ENCODE peak calls at places on chromosome 2, in eight cellular contexts. One of them, this sample, is unnamed.

GRCh38 chr2:99066075-99066557 is 75.4 kb upstream of the C2orf15 start:
- DNase-seq in cardiac fibroblast: peak; percentile 60
- DNase-seq in skeletal muscle cell: no peak
- DNase-seq in cardiac muscle cell: peak; percentile 52
- DNase-seq in fibroblast of pulmonary artery: peak; percentile 61
- DNase-seq in T-cell: no peak
- DNase-seq in C1 segment of cervical spinal cord: no peak
- DNase-seq in mesenteric fat pad: no peak
- DNase-seq in this sample: peak; percentile 52

GRCh38 chr2:86468162-86469033 is 27.2 kb downstream of the KDM3A start:
- DNase-seq in cardiac muscle cell: no peak
- DNase-seq in mesenteric fat pad: no peak
- DNase-seq in fibroblast of pulmonary artery: no peak
- DNase-seq in skeletal muscle cell: no peak
- DNase-seq in cardiac fibroblast: no peak
- DNase-seq in C1 segment of cervical spinal cord: no peak
- DNase-seq in T-cell: no peak
- DNase-seq in this sample: no peak

GRCh38 chr2:151619337-151619989 is 114.8 kb downstream of the NEB start:
- DNase-seq in mesenteric fat pad: no peak
- DNase-seq in cardiac muscle cell: peak; percentile 50
- DNase-seq in T-cell: no peak
- DNase-seq in C1 segment of cervical spinal cord: no peak
- DNase-seq in cardiac fibroblast: peak; percentile 22
- DNase-seq in skeletal muscle cell: no peak
- DNase-seq in fibroblast of pulmonary artery: peak; percentile 35
- DNase-seq in this sample: no peak

GRCh38 chr2:67399831-67400489 is 2.8 kb downstream of the ETAA1 start:
- DNase-seq in fibroblast of pulmonary artery: peak; percentile 58
- DNase-seq in T-cell: no peak
- DNase-seq in cardiac fibroblast: peak; percentile 58
- DNase-seq in mesenteric fat pad: no peak
- DNase-seq in skeletal muscle cell: no peak
- DNase-seq in C1 segment of cervical spinal cord: no peak
- DNase-seq in cardiac muscle cell: peak; percentile 64
- DNase-seq in this sample: no peak

GRCh38 chr2:142380372-142380771 is 249.6 kb upstream of the LRP1B start:
- DNase-seq in fibroblast of pulmonary artery: no peak
- DNase-seq in skeletal muscle cell: no peak
- DNase-seq in C1 segment of cervical spinal cord: no peak
- DNase-seq in cardiac muscle cell: no peak
- DNase-seq in mesenteric fat pad: no peak
- DNase-seq in T-cell: no peak
- DNase-seq in cardiac fibroblast: no peak
- DNase-seq in this sample: no peak

GRCh38 chr2:218927876-218928275 is 31.6 kb upstream of the CDK5R2 start:
- DNase-seq in T-cell: no peak
- DNase-seq in cardiac muscle cell: no peak
- DNase-seq in mesenteric fat pad: no peak
- DNase-seq in cardiac fibroblast: no peak
- DNase-seq in C1 segment of cervical spinal cord: no peak
- DNase-seq in skeletal muscle cell: no peak
- DNase-seq in fibroblast of pulmonary artery: no peak
- DNase-seq in this sample: no peak

GRCh38 chr2:20612835-20613341 is 38.0 kb downstream of the HS1BP3 start:
- DNase-seq in cardiac fibroblast: no peak
- DNase-seq in skeletal muscle cell: no peak
- DNase-seq in C1 segment of cervical spinal cord: no peak
- DNase-seq in mesenteric fat pad: peak; percentile 39
- DNase-seq in cardiac muscle cell: no peak
- DNase-seq in fibroblast of pulmonary artery: no peak
- DNase-seq in T-cell: no peak
- DNase-seq in this sample: no peak

GRCh38 chr2:230925443-230925878 is 419 bp upstream of the GPR55 start:
- DNase-seq in C1 segment of cervical spinal cord: no peak
- DNase-seq in skeletal muscle cell: no peak
- DNase-seq in mesenteric fat pad: no peak
- DNase-seq in fibroblast of pulmonary artery: no peak
- DNase-seq in cardiac muscle cell: no peak
- DNase-seq in cardiac fibroblast: no peak
- DNase-seq in T-cell: no peak
- DNase-seq in this sample: no peak

GRCh38 chr2:156864753-156865152 is 392.8 kb upstream of the GALNT5 start:
- DNase-seq in T-cell: no peak
- DNase-seq in fibroblast of pulmonary artery: no peak
- DNase-seq in skeletal muscle cell: no peak
- DNase-seq in C1 segment of cervical spinal cord: no peak
- DNase-seq in cardiac fibroblast: no peak
- DNase-seq in mesenteric fat pad: no peak
- DNase-seq in cardiac muscle cell: no peak
- DNase-seq in this sample: no peak

GRCh38 chr2:113275556-113276215 is 3.0 kb downstream of the PAX8 start:
- DNase-seq in mesenteric fat pad: no peak
- DNase-seq in cardiac muscle cell: no peak
- DNase-seq in cardiac fibroblast: no peak
- DNase-seq in C1 segment of cervical spinal cord: no peak
- DNase-seq in fibroblast of pulmonary artery: no peak
- DNase-seq in T-cell: no peak
- DNase-seq in skeletal muscle cell: no peak
- DNase-seq in this sample: no peak

GRCh38 chr2:43852196-43852730 is 13.5 kb downstream of the ABCG8 start:
- DNase-seq in T-cell: no peak
- DNase-seq in cardiac muscle cell: no peak
- DNase-seq in mesenteric fat pad: no peak
- DNase-seq in C1 segment of cervical spinal cord: no peak
- DNase-seq in cardiac fibroblast: no peak
- DNase-seq in skeletal muscle cell: no peak
- DNase-seq in fibroblast of pulmonary artery: no peak
- DNase-seq in this sample: no peak

GRCh38 chr2:186349508-186349907 is 136.6 kb upstream of the ZC3H15 start:
- DNase-seq in mesenteric fat pad: no peak
- DNase-seq in skeletal muscle cell: peak; percentile 51
- DNase-seq in C1 segment of cervical spinal cord: no peak
- DNase-seq in fibroblast of pulmonary artery: peak; percentile 93
- DNase-seq in cardiac fibroblast: peak; percentile 85
- DNase-seq in cardiac muscle cell: peak; percentile 87
- DNase-seq in T-cell: no peak
- DNase-seq in this sample: peak; percentile 2

GRCh38 chr2:219207884-219208740 is 1.5 kb downstream of the ZFAND2B start:
- DNase-seq in mesenteric fat pad: no peak
- DNase-seq in C1 segment of cervical spinal cord: no peak
- DNase-seq in cardiac fibroblast: peak; percentile 73
- DNase-seq in cardiac muscle cell: peak; percentile 62
- DNase-seq in skeletal muscle cell: no peak
- DNase-seq in T-cell: no peak
- DNase-seq in fibroblast of pulmonary artery: peak; percentile 60
- DNase-seq in this sample: no peak

This sample was measured in HTR-8/SVneo.